ENCODE peak calls at places on chromosomes 2 and 18, in seven cellular contexts. Y is MM.1S, O is colonic mucosa, K is ovary, V is vagina, F is HCT116, B is cardiac muscle cell. J is an unnamed sample. For H3K9me3, the result is how much of the 10 kb centered on the place peaks cover.

GRCh38 chr2:9212661-9213411 is 6.2 kb downstream of the ASAP2 start:
- DNase-seq in O (peak), F (no peak), B (no peak), V (no peak), Y (no peak), K (no peak), J (no peak)

GRCh38 chr2:134897932-134898331 is 20.7 kb upstream of the CCNT2 start:
- DNase-seq in B (peak), F (peak), V (no peak), K (no peak), Y (peak), O (no peak), J (no peak)

GRCh38 chr2:147293958-147294824 is 550.6 kb upstream of the ACVR2A start:
- DNase-seq in O (no peak), B (no peak), Y (no peak), K (no peak), V (no peak), F (no peak), J (no peak)

GRCh38 chr18:48295586-48296311 is 113.4 kb downstream of the ZBTB7C start:
- DNase-seq in Y (no peak), K (no peak), F (no peak), V (peak), B (peak), O (no peak), J (no peak)

GRCh38 chr18:67417864-67418523 is 98.5 kb downstream of the DSEL start:
- DNase-seq in B (no peak), K (no peak), V (no peak), F (no peak), Y (peak), O (no peak), J (no peak)

GRCh38 chr2:226790006-226790405 is 9.6 kb downstream of the IRS1 start:
- DNase-seq in K (no peak), Y (no peak), B (no peak), F (no peak), O (no peak), V (no peak), J (no peak)

GRCh38 chr2:124798551-124798950 is 773.5 kb downstream of the CNTNAP5 start:
- DNase-seq in B (no peak), K (no peak), Y (no peak), F (no peak), O (no peak), V (no peak), J (no peak)

GRCh38 chr2:210022824-210023223 is 20.4 kb downstream of the RPE start:
- DNase-seq in K (no peak), O (no peak), V (no peak), Y (no peak), B (no peak), F (no peak), J (no peak)

GRCh38 chr2:48419884-48420511 is 110.0 kb upstream of the STON1 start:
- DNase-seq in V (no peak), F (no peak), Y (no peak), O (no peak), B (no peak), K (no peak), J (no peak)

GRCh38 chr2:240619506-240620148 is 5.7 kb upstream of the GPR35 start:
- DNase-seq in K (peak), O (no peak), F (no peak), B (no peak), V (no peak), Y (no peak), J (peak)

GRCh38 chr2:202378001-202378400 is 1.9 kb downstream of the BMPR2 start:
- DNase-seq in K (no peak), O (no peak), B (no peak), Y (no peak), V (no peak), F (no peak), J (no peak)

GRCh38 chr2:175154670-175155082 is 13.3 kb downstream of the ATF2 start:
- DNase-seq in K (no peak), B (no peak), Y (peak), V (no peak), F (peak), O (no peak), J (no peak)

GRCh38 chr2:42118759-42119569 is 50.2 kb upstream of the EML4 start:
- DNase-seq in Y (no peak), K (no peak), V (no peak), B (no peak), O (no peak), F (no peak), J (no peak)

GRCh38 chr2:231396058-231396821 is 730 bp downstream of the B3GNT7 start:
- DNase-seq in F (no peak), K (peak), V (no peak), Y (no peak), B (no peak), O (no peak), J (no peak)

GRCh38 chr2:104163611-104164157 is 690.2 kb upstream of the POU3F3 start:
- DNase-seq in B (no peak), K (no peak), Y (no peak), V (no peak), F (no peak), O (no peak), J (no peak)

GRCh38 chr2:177322801-177323261 is 58.3 kb upstream of the NFE2L2 start:
- DNase-seq in F (no peak), K (no peak), O (peak), Y (no peak), V (no peak), B (no peak), J (no peak)

GRCh38 chr2:88187038-88187676 is 17.0 kb downstream of the THNSL2 start:
- DNase-seq in B (peak), Y (peak), V (no peak), F (peak), O (peak), K (peak), J (no peak)

GRCh38 chr2:4140284-4140962 is 437.0 kb downstream of the DCDC2C start:
- DNase-seq in O (no peak), Y (no peak), B (peak), K (no peak), F (no peak), V (no peak), J (no peak)

GRCh38 chr2:4139711-4140110 is 436.3 kb downstream of the DCDC2C start:
- DNase-seq in V (no peak), K (no peak), Y (no peak), O (no peak), F (no peak), B (no peak), J (no peak)

GRCh38 chr2:4134881-4135565 is 431.6 kb downstream of the DCDC2C start:
- DNase-seq in Y (no peak), V (no peak), K (no peak), O (no peak), B (no peak), F (no peak), J (no peak)

GRCh38 chr2:4130651-4131050 is 427.3 kb downstream of the DCDC2C start:
- DNase-seq in O (no peak), B (no peak), V (no peak), Y (no peak), K (no peak), F (no peak), J (no peak)

DNA sequence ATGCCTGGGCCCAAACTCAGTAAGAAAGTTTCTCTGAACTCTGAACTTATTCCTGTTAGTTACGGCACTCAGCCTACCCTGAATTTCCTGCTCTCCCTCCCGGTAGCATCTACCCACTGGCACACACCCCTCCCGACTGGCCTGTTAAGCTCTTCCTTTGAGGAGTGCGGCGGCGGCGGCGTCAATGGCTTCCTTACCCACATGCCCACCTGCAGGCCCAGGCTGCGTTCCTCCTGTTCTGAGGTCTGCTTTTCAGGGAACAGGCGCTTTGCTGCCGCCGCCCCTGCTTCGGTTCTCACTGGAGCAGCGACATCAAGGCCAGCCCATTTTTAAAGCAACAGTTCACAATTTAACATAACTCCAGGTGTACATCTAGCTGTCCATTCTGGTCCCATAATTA is 432.4 kb downstream of the DCDC2C start:
- DNase-seq in F (no peak), K (no peak), B (no peak), O (no peak), Y (no peak), V (no peak), J (no peak)
- H3K9me3 ChIP-seq in F (under half), K (under half), B (under half), O (under half), Y (under half), V (under half), J (under half)

DNA sequence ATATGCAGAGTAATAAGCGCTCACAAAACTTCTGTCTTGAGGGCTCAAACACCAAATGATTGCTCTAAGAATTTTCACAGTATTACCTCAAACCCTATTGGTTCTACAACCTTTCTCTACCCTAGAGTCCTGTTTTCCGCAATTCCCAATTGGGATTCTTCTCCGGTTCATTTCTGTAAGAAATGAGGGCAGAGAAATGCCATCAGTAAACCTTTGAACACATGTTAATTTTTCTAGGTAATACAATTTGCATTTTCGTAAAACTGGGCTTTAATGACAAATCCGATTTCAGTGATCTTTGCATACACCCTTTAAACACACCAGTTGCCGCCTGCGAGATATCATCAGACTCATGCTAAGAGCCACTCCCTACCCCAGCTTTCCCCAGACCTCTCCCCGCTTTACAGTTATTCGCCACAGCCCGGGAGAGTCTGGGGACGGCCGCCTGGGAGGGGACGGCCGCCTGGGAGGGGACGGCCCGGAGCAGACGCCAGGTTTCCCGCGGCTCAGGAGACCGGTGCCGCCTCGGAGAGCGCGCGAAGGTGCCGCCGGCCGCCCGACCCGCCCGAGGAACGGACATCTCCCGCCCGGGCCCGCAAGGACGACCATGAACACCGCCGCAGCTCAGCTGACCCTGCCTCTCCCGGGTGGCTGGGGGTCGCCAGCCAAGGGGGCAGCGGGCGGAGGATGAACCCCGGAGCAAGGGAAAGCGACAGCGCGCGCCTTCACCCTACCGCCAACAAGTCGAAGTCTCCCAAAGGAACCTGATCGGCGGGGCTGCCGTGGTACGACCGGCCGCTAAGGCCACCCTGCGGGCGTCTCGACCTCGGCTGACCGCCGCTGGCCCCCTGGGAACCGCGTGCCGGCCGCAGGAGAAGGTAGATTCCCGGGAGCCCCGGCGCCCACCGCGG is 463 bp downstream of the SMC6 start:
- DNase-seq in O (peak), V (no peak), B (peak), F (no peak), Y (peak), K (no peak), J (peak)
- H3K9me3 ChIP-seq in O (under half), V (under half), B (under half), F (under half), Y (under half), K (under half), J (under half)

DNA sequence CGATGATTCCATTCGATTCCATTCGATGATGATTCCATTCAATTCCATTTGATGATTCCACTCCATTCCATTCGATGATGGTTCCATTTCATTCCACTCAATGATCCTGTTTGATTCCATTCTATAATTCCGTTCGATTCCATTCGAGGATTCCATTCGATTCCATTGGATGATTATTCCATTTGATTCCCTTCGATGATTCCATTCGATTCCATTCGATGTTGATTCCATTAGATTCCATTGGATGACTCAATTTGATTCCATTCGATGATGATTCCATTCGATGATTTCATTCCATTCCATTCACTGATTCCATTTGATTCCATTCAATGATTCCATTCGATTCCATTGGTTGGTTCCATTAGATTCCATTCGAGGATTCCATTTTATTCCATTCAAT is 1084.4 kb downstream of the RPIA start:
- DNase-seq in B (no peak), O (no peak), V (no peak), F (no peak), K (no peak), Y (no peak), J (no peak)
- H3K9me3 ChIP-seq in B (half or more), O (under half), V (under half), F (half or more), K (under half), Y (under half), J (under half)

GRCh38 chr18:80088823-80089222 is 20.2 kb upstream of the ADNP2 start:
- DNase-seq in B (no peak), F (no peak), K (no peak), V (no peak), O (no peak), Y (no peak), J (no peak)

GRCh38 chr18:80088036-80088435 is 21.0 kb upstream of the ADNP2 start:
- DNase-seq in O (no peak), K (no peak), F (no peak), V (no peak), B (no peak), Y (no peak), J (no peak)

DNA sequence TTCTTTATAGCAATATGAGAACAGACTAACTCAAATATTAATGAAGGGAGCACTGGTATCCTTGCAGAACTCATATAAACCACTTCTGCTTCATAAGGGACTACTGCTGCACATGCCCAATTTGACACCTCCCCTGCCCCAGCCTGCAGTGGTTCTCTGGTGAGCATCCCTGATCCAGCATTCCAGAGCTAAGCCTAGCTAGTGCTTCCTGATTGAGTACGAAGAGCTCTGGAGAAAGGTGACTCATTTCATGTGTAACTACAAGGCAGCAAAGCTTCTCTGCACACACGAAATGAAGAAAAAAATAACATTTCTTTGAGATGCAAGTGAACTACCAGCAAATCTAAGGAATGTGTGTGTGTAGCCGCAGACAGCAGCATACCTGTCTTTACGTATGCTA is 22.8 kb upstream of the ADNP2 start:
- DNase-seq in B (no peak), V (no peak), Y (no peak), K (no peak), F (no peak), O (no peak), J (no peak)
- H3K9me3 ChIP-seq in B (under half), V (under half), Y (under half), K (under half), F (under half), O (under half), J (under half)

GRCh38 chr18:80056095-80056494 is 21.9 kb downstream of the RBFA start:
- DNase-seq in F (no peak), Y (no peak), K (no peak), V (no peak), B (no peak), O (no peak), J (no peak)
- H3K9me3 ChIP-seq in F (under half), Y (under half), K (under half), V (under half), B (under half), O (under half), J (under half)

GRCh38 chr2:15844099-15844801 is 96.1 kb upstream of the MYCN start:
- DNase-seq in K (no peak), O (no peak), B (no peak), Y (no peak), F (no peak), V (peak), J (no peak)
- H3K9me3 ChIP-seq in K (under half), O (under half), B (under half), Y (under half), F (under half), V (under half), J (under half)

GRCh38 chr2:239318091-239318725 is 82.6 kb downstream of the HDAC4 start:
- DNase-seq in Y (no peak), V (no peak), F (no peak), B (no peak), O (peak), K (no peak), J (no peak)

GRCh38 chr2:239321596-239322413 is 79.0 kb downstream of the HDAC4 start:
- DNase-seq in F (no peak), Y (no peak), K (no peak), V (no peak), B (no peak), O (no peak), J (no peak)

GRCh38 chr2:239319261-239319661 is 81.6 kb downstream of the HDAC4 start:
- DNase-seq in V (no peak), Y (peak), B (peak), F (no peak), O (peak), K (peak), J (no peak)

GRCh38 chr2:239316562-239317465 is 84.0 kb downstream of the HDAC4 start:
- DNase-seq in V (no peak), F (no peak), B (no peak), Y (no peak), K (peak), O (peak), J (no peak)

GRCh38 chr2:239318790-239319189 is 82.0 kb downstream of the HDAC4 start:
- DNase-seq in K (peak), B (no peak), V (no peak), O (peak), F (no peak), Y (no peak), J (no peak)
- H3K9me3 ChIP-seq in K (under half), B (under half), V (under half), O (under half), F (under half), Y (under half), J (under half)

DNA sequence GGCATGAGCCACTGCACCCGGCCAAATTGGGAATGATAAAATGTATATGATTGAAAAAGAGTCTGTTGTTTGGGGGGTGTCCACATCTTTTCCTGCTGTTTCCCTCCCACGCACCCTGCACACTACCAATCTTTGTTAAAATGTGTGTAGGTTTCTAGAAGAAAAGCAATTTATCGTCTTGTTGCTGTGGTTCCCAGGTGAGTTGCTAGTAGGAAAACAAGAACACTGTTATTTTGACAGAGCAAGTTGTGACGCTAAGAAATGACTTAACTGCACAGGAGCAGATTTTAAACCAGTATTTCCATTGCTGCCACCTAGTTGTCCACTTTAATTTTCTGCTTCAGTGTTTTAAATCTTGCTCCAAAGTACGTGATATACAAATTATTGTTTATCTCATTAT is 21.0 kb upstream of the USP14 start:
- DNase-seq in K (no peak), B (no peak), Y (no peak), O (no peak), F (no peak), V (no peak), J (no peak)
- H3K9me3 ChIP-seq in K (under half), B (under half), Y (under half), O (under half), F (under half), V (under half), J (under half)

DNA sequence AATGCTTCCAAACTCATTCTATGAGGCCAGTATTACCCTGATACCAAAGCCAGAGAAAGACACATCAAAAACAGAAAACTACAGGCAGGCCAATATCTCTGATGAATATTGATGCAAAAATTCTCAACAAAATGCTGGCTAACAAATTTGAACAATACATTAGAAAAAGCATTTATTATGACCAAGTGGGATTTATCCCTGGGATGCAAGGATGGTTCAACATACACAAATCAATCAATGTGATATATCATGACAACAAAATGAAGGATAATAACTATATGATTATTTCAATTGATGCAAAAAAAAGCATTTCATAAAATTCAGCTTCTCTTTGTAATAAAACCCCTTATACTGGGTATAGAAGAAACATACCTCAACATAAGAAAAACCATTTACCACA is 550.9 kb downstream of the ADCYAP1 start:
- DNase-seq in K (no peak), B (no peak), O (no peak), V (no peak), F (no peak), Y (no peak), J (no peak)
- H3K9me3 ChIP-seq in K (under half), B (under half), O (under half), V (under half), F (under half), Y (under half), J (under half)

J was measured in T-helper 17 cell.